ENCODE peak calls at places on chromosomes 11 and 22, in four cellular contexts. J is stomach, F is colonic mucosa, I is fibroblast of villous mesenchyme. D is an unnamed sample.

GRCh38 chr11:13440100-13440855 is 22.7 kb downstream of the BTBD10 start:
- DNase-seq in F (peak), J (no peak), I (peak), D (peak)

GRCh38 chr11:86934933-86935579 is 20.1 kb downstream of the FZD4 start:
- DNase-seq in F (no peak), J (no peak), I (no peak), D (no peak)

GRCh38 chr11:57180964-57181363 is 789 bp upstream of the LRRC55 start:
- DNase-seq in F (no peak), J (no peak), I (no peak), D (no peak)

GRCh38 chr11:2272946-2273280 is 2.5 kb upstream of the ASCL2 start:
- DNase-seq in J (no peak), I (no peak), F (no peak), D (no peak)

GRCh38 chr11:44987506-44987905 is 36.8 kb upstream of the TP53I11 start:
- DNase-seq in J (peak), F (no peak), I (no peak), D (no peak)

GRCh38 chr22:33853200-33854097 is 66.8 kb downstream of the LARGE1 start:
- DNase-seq in J (peak), I (peak), F (peak), D (peak)

GRCh38 chr11:17352925-17353227 is 1.3 kb downstream of the NCR3LG1 start:
- DNase-seq in F (peak), I (peak), J (peak), D (peak)

GRCh38 chr22:42368379-42369249 is 63.6 kb downstream of the NFAM1 start:
- DNase-seq in F (peak), J (no peak), I (no peak), D (no peak)

GRCh38 chr11:120564573-120565301 is 53.2 kb downstream of the GRIK4 start:
- DNase-seq in J (no peak), F (no peak), I (peak), D (peak)

GRCh38 chr11:11157201-11157600 is 195.8 kb downstream of the CSNK2A3 start:
- DNase-seq in I (peak), J (no peak), F (no peak), D (peak)

GRCh38 chr11:121596195-121597145 is 143.7 kb upstream of the SORL1-AS1 start:
- DNase-seq in I (no peak), J (no peak), F (no peak), D (no peak)

GRCh38 chr11:70203749-70204465 is 811 bp downstream of the FADD start:
- DNase-seq in F (peak), J (peak), I (peak), D (peak)

GRCh38 chr22:35986085-35986484 is 42.5 kb downstream of the RBFOX2 start:
- DNase-seq in J (no peak), I (no peak), F (no peak), D (peak)

GRCh38 chr11:18844753-18845367 is 53.3 kb upstream of the PTPN5 start:
- DNase-seq in I (peak), F (no peak), J (no peak), D (peak)

GRCh38 chr11:8739309-8739793 is 56.8 kb downstream of the RPL27A start:
- DNase-seq in J (no peak), I (no peak), F (no peak), D (no peak)

GRCh38 chr11:46364056-46364455 is 16.8 kb downstream of the DGKZ start:
- DNase-seq in I (no peak), F (no peak), J (no peak), D (peak)

GRCh38 chr22:37301144-37301820 is 19.0 kb downstream of the CYTH4 start:
- DNase-seq in J (no peak), F (no peak), I (no peak), D (peak)

GRCh38 chr22:37299969-37300509 is 17.7 kb downstream of the CYTH4 start:
- DNase-seq in F (no peak), J (no peak), I (no peak), D (no peak)

GRCh38 chr22:37298748-37299495 is 16.6 kb downstream of the CYTH4 start:
- DNase-seq in J (no peak), I (no peak), F (no peak), D (no peak)

GRCh38 chr22:37302617-37303555 is 20.6 kb downstream of the CYTH4 start:
- DNase-seq in I (no peak), J (no peak), F (no peak), D (peak)

GRCh38 chr22:37300551-37301017 is 18.3 kb downstream of the CYTH4 start:
- DNase-seq in J (no peak), I (no peak), F (no peak), D (no peak)
- H3K4me3 ChIP-seq in J (no peak), I (no peak), F (no peak), D (no peak)

GRCh38 chr22:26914786-26915185 is 257.4 kb downstream of the MIAT start:
- DNase-seq in J (no peak), F (no peak), I (no peak), D (no peak)
- TF ChIP-seq CTCF in J (no peak), F (no peak), I (no peak), D (no peak)

GRCh38 chr11:78415338-78415737 is 2.3 kb downstream of the GAB2 start:
- DNase-seq in J (no peak), I (no peak), F (no peak), D (no peak)
- H3K4me3 ChIP-seq in J (no peak), I (no peak), F (no peak), D (no peak)

GRCh38 chr11:132186699-132187098 is 816.3 kb downstream of the NTM start:
- DNase-seq in J (no peak), I (no peak), F (no peak), D (no peak)
- TF ChIP-seq CTCF in J (no peak), I (no peak), F (no peak), D (peak)